ENCODE peak calls at places on chromosomes 4 and X, in five cellular contexts. P, F, K, A and S are unnamed samples.

GRCh38 chr4:164748375-164748774 is 5.6 kb upstream of the SMIM31 start:
- DNase-seq in P (no peak), F (peak), K (peak), A (no peak), S (peak)

GRCh38 chr4:174522183-174523002 is at the start of gene HPGD:
- DNase-seq in P (no peak), F (peak), K (no peak), A (peak), S (peak)

GRCh38 chr4:24978291-24979072 is 52.3 kb downstream of the LGI2 start:
- DNase-seq in P (no peak), F (no peak), K (no peak), A (no peak), S (no peak)

GRCh38 chrX:129323115-129323514 is 200.2 kb downstream of the SMARCA1 start:
- DNase-seq in P (no peak), F (no peak), K (no peak), A (no peak), S (no peak)

GRCh38 chrX:9498236-9498635 is 33.4 kb downstream of the TBL1X start:
- DNase-seq in P (no peak), F (peak), K (no peak), A (no peak), S (no peak)

GRCh38 chr4:109296545-109296944 is 5.9 kb downstream of the COL25A1 start:
- DNase-seq in P (no peak), F (no peak), K (no peak), A (no peak), S (no peak)

GRCh38 chr4:93568758-93569157 is 259.8 kb upstream of the ATOH1 start:
- DNase-seq in P (no peak), F (no peak), K (no peak), A (no peak), S (no peak)

GRCh38 chr4:20254517-20255250 is 3.0 kb downstream of the SLIT2 start:
- DNase-seq in P (no peak), F (peak), K (no peak), A (no peak), S (no peak)

GRCh38 chrX:14963447-14964236 is 90.4 kb downstream of the MOSPD2 start:
- DNase-seq in P (no peak), F (no peak), K (peak), A (no peak), S (no peak)

GRCh38 chr4:86108152-86108551 is 251.7 kb downstream of the MAPK10 start:
- DNase-seq in P (no peak), F (no peak), K (no peak), A (no peak), S (no peak)

GRCh38 chrX:16589211-16589610 is 60.7 kb upstream of the S100G start:
- DNase-seq in P (no peak), F (no peak), K (no peak), A (no peak), S (no peak)

DNA sequence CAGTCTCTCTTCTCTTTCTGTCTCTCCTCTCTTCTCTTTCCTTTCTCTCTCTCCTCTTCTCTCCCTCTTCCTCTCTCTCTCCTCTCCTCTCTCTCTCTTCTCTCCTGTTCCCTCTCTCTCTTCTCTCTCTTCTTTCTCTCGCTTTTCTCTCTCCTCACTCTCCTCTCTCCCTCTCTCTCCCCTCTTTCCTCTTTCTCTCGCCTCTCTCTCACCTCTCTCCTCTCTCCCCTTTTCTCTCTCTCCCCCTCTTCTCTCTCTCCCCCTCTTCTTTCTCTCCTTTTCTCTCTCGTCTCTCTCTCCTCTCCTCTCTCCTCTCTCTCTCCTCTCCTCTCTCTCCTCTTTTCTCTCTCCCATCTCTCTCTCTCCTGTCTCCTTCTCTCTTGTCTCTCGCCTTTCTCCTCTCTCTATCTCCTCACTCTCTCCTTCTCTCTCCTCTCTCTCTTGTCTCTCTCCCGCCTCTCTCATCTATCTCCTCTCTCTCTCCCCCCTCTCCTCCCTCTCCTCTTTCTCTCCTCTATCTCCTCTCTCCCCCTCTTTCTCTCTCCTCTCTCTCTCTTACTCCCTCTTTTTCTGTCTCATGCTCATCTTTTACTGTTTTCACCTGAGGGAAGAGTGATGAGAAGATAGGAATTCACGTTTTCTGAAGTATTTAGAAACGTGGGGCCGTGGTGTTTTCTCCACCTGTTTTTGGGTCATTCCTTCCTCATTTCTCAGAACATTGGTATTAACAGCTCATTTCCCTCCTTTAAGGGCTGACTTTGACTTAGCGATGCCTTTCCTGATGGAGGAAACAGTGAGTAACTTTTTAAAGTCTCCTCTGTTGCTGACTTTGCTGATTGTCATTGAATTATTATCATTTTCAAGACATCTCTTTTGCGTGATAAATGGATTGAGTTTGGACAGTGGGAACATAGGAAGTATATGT is 80.6 kb upstream of the CD99 start:
- DNase-seq in P (no peak), F (no peak), K (no peak), A (no peak), S (no peak)
- TF ChIP-seq JUND in P (no peak), F (no peak), K (no peak), A (no peak), S (no peak)

GRCh38 chr4:168308912-168309311 is 9.6 kb downstream of the DDX60 start:
- DNase-seq in P (no peak), F (no peak), K (no peak), A (no peak), S (no peak)

GRCh38 chr4:168304744-168305459 is 13.7 kb downstream of the DDX60 start:
- DNase-seq in P (no peak), F (no peak), K (no peak), A (no peak), S (peak)

GRCh38 chr4:168306476-168306875 is 12.1 kb downstream of the DDX60 start:
- DNase-seq in P (no peak), F (no peak), K (no peak), A (no peak), S (no peak)

GRCh38 chr4:168309781-168310180 is 8.8 kb downstream of the DDX60 start:
- DNase-seq in P (no peak), F (peak), K (no peak), A (no peak), S (no peak)
- TF ChIP-seq JUND in P (no peak), F (no peak), K (no peak), A (no peak), S (no peak)

GRCh38 chrX:83508006-83508405 is at the start of gene POU3F4:
- DNase-seq in P (no peak), F (no peak), K (no peak), A (no peak), S (no peak)
- TF ChIP-seq JUND in P (no peak), F (no peak), K (no peak), A (no peak), S (no peak)

GRCh38 chrX:123169247-123169901 is 14.7 kb upstream of the GRIA3 start:
- DNase-seq in P (no peak), F (no peak), K (peak), A (no peak), S (no peak)
- TF ChIP-seq JUND in P (no peak), F (no peak), K (peak), A (no peak), S (no peak)